ENCODE peak calls at places on chromosome 7, in nine cellular contexts. V is lower lobe of right lung, K is lower leg skin, H is OCI-LY7, D is left ventricle myocardium inferior, J is Caco-2, C is endothelial cell of umbilical vein, P is vagina, E is transverse colon. T is an unnamed sample.

GRCh38 chr7:123460616-123461015 is 73.8 kb downstream of the IQUB start:
- DNase-seq in V (no peak), K (no peak), H (no peak), D (no peak), J (no peak), C (no peak), P (no peak), E (no peak), T (peak)

GRCh38 chr7:25666671-25667060 is 438.4 kb upstream of the NPVF start:
- DNase-seq in V (no peak), K (no peak), H (no peak), D (no peak), J (no peak), C (no peak), P (no peak), E (no peak), T (no peak)

GRCh38 chr7:120949393-120949799 is 1.2 kb upstream of the ING3 start:
- DNase-seq in V (no peak), K (no peak), H (peak), D (no peak), J (no peak), C (peak), P (no peak), E (no peak), T (no peak)

GRCh38 chr7:140476698-140477261 is 2.5 kb downstream of the MKRN1 start:
- DNase-seq in V (no peak), K (no peak), H (no peak), D (no peak), J (no peak), C (no peak), P (no peak), E (no peak), T (no peak)

GRCh38 chr7:128885370-128886187 is 22.9 kb downstream of the ATP6V1F start:
- DNase-seq in V (peak), K (no peak), H (no peak), D (no peak), J (no peak), C (no peak), P (no peak), E (no peak), T (no peak)

GRCh38 chr7:44066494-44067063 is 1.2 kb upstream of the PGAM2 start:
- DNase-seq in V (peak), K (no peak), H (no peak), D (no peak), J (peak), C (no peak), P (no peak), E (peak), T (no peak)

GRCh38 chr7:79980376-79980775 is 154.3 kb upstream of the GNAI1 start:
- DNase-seq in V (no peak), K (no peak), H (no peak), D (no peak), J (no peak), C (peak), P (no peak), E (no peak), T (no peak)

GRCh38 chr7:1925973-1926907 is 256.2 kb downstream of the ELFN1 start:
- DNase-seq in V (no peak), K (no peak), H (no peak), D (no peak), J (no peak), C (peak), P (no peak), E (no peak), T (no peak)

GRCh38 chr7:138208010-138208634 is 131.9 kb downstream of the AKR1D1 start:
- DNase-seq in V (no peak), K (no peak), H (no peak), D (no peak), J (no peak), C (no peak), P (no peak), E (no peak), T (no peak)

GRCh38 chr7:130210181-130210935 is 2.7 kb downstream of the SSMEM1 start:
- DNase-seq in V (no peak), K (no peak), H (no peak), D (no peak), J (no peak), C (no peak), P (no peak), E (no peak), T (no peak)

GRCh38 chr7:42926204-42926603 is 5.8 kb downstream of the PSMA2 start:
- DNase-seq in V (no peak), K (no peak), H (no peak), D (no peak), J (no peak), C (no peak), P (no peak), E (no peak), T (no peak)

GRCh38 chr7:43450894-43451293 is 132.0 kb upstream of the STK17A start:
- DNase-seq in V (no peak), K (no peak), H (no peak), D (no peak), J (no peak), C (no peak), P (no peak), E (no peak), T (no peak)

GRCh38 chr7:512541-513311 is 6.9 kb downstream of the PDGFA start:
- DNase-seq in V (peak), K (no peak), H (no peak), D (no peak), J (no peak), C (no peak), P (no peak), E (peak), T (no peak)

GRCh38 chr7:25311346-25311745 is 83.1 kb upstream of the NPVF start:
- DNase-seq in V (no peak), K (no peak), H (no peak), D (no peak), J (no peak), C (no peak), P (no peak), E (no peak), T (peak)

GRCh38 chr7:90530263-90530662 is 60.8 kb downstream of the PTTG1IP2 start:
- DNase-seq in V (no peak), K (no peak), H (no peak), D (no peak), J (no peak), C (no peak), P (no peak), E (no peak), T (no peak)

GRCh38 chr7:141359740-141360413 is 191.3 kb upstream of the AGK start:
- DNase-seq in V (no peak), K (no peak), H (no peak), D (no peak), J (no peak), C (no peak), P (no peak), E (no peak), T (no peak)

GRCh38 chr7:69429817-69430501 is 168.3 kb upstream of the AUTS2 start:
- DNase-seq in V (peak), K (no peak), H (no peak), D (peak), J (no peak), C (no peak), P (no peak), E (peak), T (no peak)

GRCh38 chr7:64045301-64046040 is at the start of gene ZNF727:
- DNase-seq in V (peak), K (no peak), H (no peak), D (peak), J (no peak), C (no peak), P (no peak), E (peak), T (no peak)

GRCh38 chr7:45681596-45682357 is 107.6 kb downstream of the ADCY1 start:
- DNase-seq in V (no peak), K (no peak), H (no peak), D (no peak), J (peak), C (no peak), P (peak), E (no peak), T (no peak)

GRCh38 chr7:120996333-120996982 is 7.9 kb downstream of the CPED1 start:
- DNase-seq in V (peak), K (peak), H (no peak), D (peak), J (no peak), C (peak), P (no peak), E (peak), T (peak)

GRCh38 chr7:77866370-77866769 is 67.8 kb downstream of the PHTF2 start:
- DNase-seq in V (no peak), K (no peak), H (no peak), D (no peak), J (no peak), C (peak), P (no peak), E (no peak), T (no peak)
- H3K4me3 ChIP-seq in V (no peak), K (no peak), H (no peak), D (no peak), J (no peak), C (no peak), P (no peak), E (no peak), T (no peak)

GRCh38 chr7:33873981-33874750 is 31.2 kb upstream of the BMPER start:
- DNase-seq in V (no peak), K (no peak), H (no peak), D (no peak), J (no peak), C (no peak), P (no peak), E (no peak), T (no peak)
- H3K4me3 ChIP-seq in V (no peak), K (no peak), H (no peak), D (no peak), J (no peak), C (no peak), P (no peak), E (no peak), T (no peak)

DNA sequence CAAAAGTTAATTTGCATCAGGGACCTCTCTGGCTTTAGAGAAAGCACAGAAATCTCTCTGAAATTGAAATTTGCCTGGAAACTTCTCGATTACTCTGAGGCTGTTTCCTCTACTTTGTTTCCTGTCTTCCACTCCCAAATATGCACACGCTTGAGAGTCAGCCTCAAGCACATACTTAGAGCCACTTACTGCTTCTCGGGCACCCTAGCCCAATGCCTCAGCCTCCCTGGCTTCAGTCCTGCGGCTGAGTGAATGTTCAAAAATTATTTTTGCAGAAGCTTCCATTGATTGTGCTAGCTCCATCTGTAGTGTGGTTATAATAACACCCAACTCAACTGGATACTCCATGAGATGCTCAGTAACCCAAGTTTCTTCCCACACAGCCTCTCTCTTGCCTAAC is 1.7 kb upstream of the GALNT17 start:
- DNase-seq in V (no peak), K (no peak), H (no peak), D (no peak), J (no peak), C (no peak), P (no peak), E (no peak), T (no peak)
- H3K4me3 ChIP-seq in V (no peak), K (no peak), H (no peak), D (no peak), J (no peak), C (no peak), P (no peak), E (no peak), T (no peak)

GRCh38 chr7:137206770-137207169 is 136.8 kb downstream of the PTN start:
- DNase-seq in V (no peak), K (no peak), H (no peak), D (no peak), J (no peak), C (no peak), P (no peak), E (no peak), T (no peak)
- H3K4me3 ChIP-seq in V (no peak), K (no peak), H (no peak), D (no peak), J (no peak), C (no peak), P (no peak), E (no peak), T (no peak)

GRCh38 chr7:101127460-101128039 is 646 bp downstream of the SERPINE1 start:
- DNase-seq in V (no peak), K (no peak), H (no peak), D (no peak), J (no peak), C (no peak), P (no peak), E (no peak), T (no peak)
- H3K4me3 ChIP-seq in V (peak), K (no peak), H (no peak), D (peak), J (no peak), C (peak), P (peak), E (peak), T (peak)

GRCh38 chr7:16770657-16771329 is 17.2 kb downstream of the TSPAN13 start:
- DNase-seq in V (no peak), K (no peak), H (no peak), D (no peak), J (no peak), C (no peak), P (no peak), E (no peak), T (no peak)
- H3K4me3 ChIP-seq in V (no peak), K (no peak), H (no peak), D (no peak), J (no peak), C (no peak), P (no peak), E (no peak), T (no peak)

DNA sequence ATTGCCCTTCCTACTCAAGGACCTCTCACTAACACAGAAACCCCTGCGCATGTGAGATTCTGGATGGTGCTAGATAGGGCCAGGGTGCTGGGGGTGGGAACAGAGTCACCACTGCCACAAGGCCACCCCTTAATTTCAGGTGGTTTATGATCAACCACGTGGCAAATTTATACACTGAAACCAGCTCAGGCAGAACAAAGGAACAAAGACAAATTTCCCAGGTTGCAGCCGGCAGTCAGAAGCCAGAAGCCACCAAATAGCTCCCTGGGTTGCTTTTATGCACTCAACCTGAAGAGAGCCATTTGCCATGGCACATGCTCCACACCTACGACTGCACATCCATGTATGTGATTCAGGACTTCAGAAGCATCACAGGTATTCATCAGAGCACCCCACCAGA is 2.5 kb downstream of the VOPP1 start:
- DNase-seq in V (no peak), K (peak), H (peak), D (no peak), J (no peak), C (no peak), P (no peak), E (no peak), T (no peak)
- H3K4me3 ChIP-seq in V (no peak), K (no peak), H (peak), D (no peak), J (no peak), C (no peak), P (no peak), E (no peak), T (no peak)

GRCh38 chr7:29249383-29249750 is 54.8 kb downstream of the CHN2 start:
- DNase-seq in V (no peak), K (no peak), H (no peak), D (no peak), J (no peak), C (no peak), P (no peak), E (no peak), T (no peak)
- H3K4me3 ChIP-seq in V (no peak), K (no peak), H (no peak), D (no peak), J (no peak), C (no peak), P (no peak), E (no peak), T (no peak)

DNA sequence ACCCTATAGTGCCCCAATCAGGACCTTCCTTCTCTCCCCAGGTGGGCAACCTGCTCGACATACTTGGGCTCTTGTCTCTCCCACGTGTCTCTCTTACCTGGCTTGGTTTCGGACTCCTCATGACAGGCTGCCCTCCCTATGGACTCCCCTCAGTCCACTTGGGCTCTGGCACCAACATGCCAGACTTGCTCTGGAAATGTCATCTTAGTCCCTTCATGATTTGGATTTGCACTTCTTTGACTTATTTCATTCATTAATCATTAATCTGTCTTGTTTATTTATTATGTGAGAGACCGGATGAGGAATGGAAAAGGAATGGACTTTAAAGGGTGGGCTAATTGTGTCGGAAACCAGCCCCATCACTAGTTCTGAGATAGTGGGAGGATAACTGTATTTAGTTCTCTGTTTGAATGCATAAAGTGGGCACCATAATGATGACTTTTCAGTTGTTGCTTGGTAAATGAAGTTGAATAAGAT is 108.0 kb downstream of the SND1 start:
- DNase-seq in V (no peak), K (no peak), H (no peak), D (no peak), J (no peak), C (no peak), P (no peak), E (no peak), T (no peak)
- H3K4me3 ChIP-seq in V (no peak), K (no peak), H (no peak), D (no peak), J (no peak), C (no peak), P (no peak), E (no peak), T (no peak)

DNA sequence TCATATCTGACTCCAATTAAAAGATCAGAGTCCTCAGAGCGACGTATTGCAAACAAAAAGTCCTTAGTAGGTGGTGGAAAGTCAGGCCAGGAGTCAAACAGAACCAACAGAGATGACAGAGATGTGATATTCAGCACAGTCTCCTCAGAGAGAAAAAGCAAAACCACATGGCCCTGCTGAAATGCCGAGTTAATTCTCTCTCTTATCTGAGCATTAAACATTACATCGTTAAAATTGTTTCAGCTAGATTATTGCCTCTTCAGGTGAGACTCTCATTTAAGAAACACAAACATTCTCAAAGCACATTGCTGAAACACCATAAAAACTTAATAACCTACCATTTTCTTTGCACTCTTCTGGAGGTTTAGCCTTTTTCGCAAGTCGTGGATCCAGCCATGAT is 690.9 kb downstream of the PHTF2 start:
- DNase-seq in V (no peak), K (no peak), H (no peak), D (no peak), J (no peak), C (no peak), P (no peak), E (no peak), T (no peak)
- H3K4me3 ChIP-seq in V (peak), K (no peak), H (no peak), D (peak), J (no peak), C (no peak), P (no peak), E (no peak), T (no peak)